ENCODE peak calls at places on chromosomes 6 and 20, in eight cellular contexts. P is body of pancreas; N is psoas muscle; C is tibial artery; D is OCI-LY7; E is naive thymus-derived CD4-positive, alpha-beta T cell; R is aorta; Z is pancreas. G is an unnamed sample.

GRCh38 chr6:20476501-20477043 is 57.7 kb upstream of the CDKAL1 start:
- DNase-seq in P (no peak), N (no peak), C (no peak), D (no peak), E (no peak), R (no peak), Z (no peak), G (no peak)

GRCh38 chr6:21241231-21242130 is 352.1 kb upstream of the SOX4 start:
- DNase-seq in P (no peak), N (no peak), C (no peak), D (no peak), E (no peak), R (no peak), Z (no peak), G (no peak)

GRCh38 chr20:11675920-11676617 is 241.6 kb upstream of the BTBD3 start:
- DNase-seq in P (no peak), N (no peak), C (no peak), D (no peak), E (no peak), R (no peak), Z (no peak), G (no peak)

GRCh38 chr6:127855542-127856159 is 45.2 kb downstream of the THEMIS start:
- DNase-seq in P (peak; percentile 8), N (no peak), C (no peak), D (no peak), E (peak; percentile 57), R (no peak), Z (no peak), G (no peak)

GRCh38 chr20:32634041-32634805 is 39.5 kb downstream of the C20orf203 start:
- DNase-seq in P (no peak), N (no peak), C (no peak), D (no peak), E (no peak), R (peak; percentile 43), Z (no peak), G (no peak)

GRCh38 chr20:36070451-36070850 is 84.1 kb upstream of the EPB41L1 start:
- DNase-seq in P (no peak), N (no peak), C (no peak), D (no peak), E (no peak), R (no peak), Z (no peak), G (no peak)

GRCh38 chr6:109076421-109076820 is 18.2 kb downstream of the SESN1 start:
- DNase-seq in P (no peak), N (no peak), C (no peak), D (no peak), E (no peak), R (no peak), Z (no peak), G (no peak)

GRCh38 chr6:41119508-41119907 is 34.6 kb downstream of the TREML1 start:
- DNase-seq in P (no peak), N (no peak), C (no peak), D (no peak), E (no peak), R (no peak), Z (no peak), G (no peak)

GRCh38 chr20:63522091-63522868 is 1.7 kb downstream of the PPDPF start:
- DNase-seq in P (no peak), N (no peak), C (no peak), D (no peak), E (no peak), R (peak; percentile 57), Z (peak; percentile 81), G (peak; percentile 47)

GRCh38 chr20:9068896-9069663 is at the start of gene PLCB4:
- DNase-seq in P (peak; percentile 18), N (peak; percentile 42), C (peak; percentile 35), D (no peak), E (no peak), R (peak; percentile 79), Z (peak; percentile 64), G (peak; percentile 58)

GRCh38 chr6:50381106-50381415 is 331.3 kb upstream of the DEFB112 start:
- DNase-seq in P (no peak), N (no peak), C (no peak), D (no peak), E (no peak), R (no peak), Z (no peak), G (no peak)

GRCh38 chr20:48339147-48339985 is 488.4 kb downstream of the PREX1 start:
- DNase-seq in P (peak; percentile 20), N (no peak), C (no peak), D (no peak), E (no peak), R (no peak), Z (no peak), G (peak; percentile 22)

GRCh38 chr6:5054427-5054873 is 30.7 kb upstream of the PPP1R3G start:
- DNase-seq in P (no peak), N (no peak), C (no peak), D (no peak), E (no peak), R (no peak), Z (no peak), G (no peak)

GRCh38 chr6:151239603-151240035 is at the start of gene AKAP12:
- DNase-seq in P (peak; percentile 10), N (peak; percentile 31), C (peak; percentile 43), D (no peak), E (no peak), R (peak; percentile 85), Z (peak; percentile 52), G (no peak)

GRCh38 chr6:142842423-142843261 is 102.3 kb downstream of the HIVEP2 start:
- DNase-seq in P (no peak), N (no peak), C (no peak), D (no peak), E (peak; percentile 39), R (no peak), Z (no peak), G (no peak)

GRCh38 chr20:2509794-2510193 is 1.1 kb upstream of the ZNF343 start:
- DNase-seq in P (no peak), N (no peak), C (no peak), D (no peak), E (no peak), R (no peak), Z (no peak), G (no peak)

GRCh38 chr20:2508631-2509467 is at the start of gene ZNF343:
- DNase-seq in P (peak; percentile 84), N (peak; percentile 79), C (peak; percentile 80), D (peak; percentile 88), E (peak; percentile 82), R (peak; percentile 91), Z (peak; percentile 86), G (peak; percentile 77)

GRCh38 chr20:2509468-2509781 is 710 bp upstream of the ZNF343 start:
- DNase-seq in P (no peak), N (no peak), C (no peak), D (no peak), E (no peak), R (no peak), Z (no peak), G (no peak)

GRCh38 chr20:2507875-2508630 is 662 bp downstream of the ZNF343 start:
- DNase-seq in P (no peak), N (peak; percentile 16), C (no peak), D (peak; percentile 4), E (no peak), R (no peak), Z (no peak), G (no peak)

GRCh38 chr20:2507464-2507863 is 1.3 kb downstream of the ZNF343 start:
- DNase-seq in P (no peak), N (no peak), C (no peak), D (no peak), E (no peak), R (no peak), Z (no peak), G (no peak)
- H3K4me3 ChIP-seq in P (no peak overlapping the region), N (peak overlapping the region; percentile 88), C (peak overlapping the region; percentile 81), D (peak overlapping the region; percentile 87), E (no peak overlapping the region), R (peak overlapping the region; percentile 88), Z (no peak overlapping the region), G (peak overlapping the region; percentile 69)

GRCh38 chr6:134247271-134247833 is 70.6 kb downstream of the SGK1 start:
- DNase-seq in P (peak; percentile 55), N (no peak), C (no peak), D (peak; percentile 87), E (peak; percentile 92), R (no peak), Z (no peak), G (peak; percentile 75)
- H3K27ac ChIP-seq in P (peak overlapping the region; percentile 84), N (peak overlapping the region; percentile 83), C (no peak overlapping the region), D (peak overlapping the region; percentile 91), E (peak overlapping the region; percentile 77), R (no peak overlapping the region), Z (peak overlapping the region; percentile 54), G (no peak overlapping the region)

GRCh38 chr6:34526241-34526972 is 29.7 kb downstream of the SPDEF start:
- DNase-seq in P (no peak), N (no peak), C (peak; percentile 31), D (no peak), E (no peak), R (peak; percentile 70), Z (peak; percentile 51), G (peak; percentile 45)
- H3K4me3 ChIP-seq in P (no peak overlapping the region), N (peak overlapping the region; percentile 47), C (peak overlapping the region; percentile 43), D (peak overlapping the region; percentile 16), E (no peak overlapping the region), R (no peak overlapping the region), Z (no peak overlapping the region), G (peak overlapping the region; percentile 15)

GRCh38 chr20:25547063-25547462 is 38.3 kb downstream of the NINL start:
- DNase-seq in P (no peak), N (no peak), C (no peak), D (no peak), E (no peak), R (no peak), Z (no peak), G (no peak)
- H3K27ac ChIP-seq in P (no peak overlapping the region), N (no peak overlapping the region), C (no peak overlapping the region), D (no peak overlapping the region), E (no peak overlapping the region), R (no peak overlapping the region), Z (no peak overlapping the region), G (no peak overlapping the region)

GRCh38 chr20:2708073-2708415 is 15.5 kb downstream of the EBF4 start:
- DNase-seq in P (no peak), N (no peak), C (no peak), D (no peak), E (no peak), R (no peak), Z (no peak), G (no peak)

GRCh38 chr20:2706688-2707352 is 14.2 kb downstream of the EBF4 start:
- DNase-seq in P (no peak), N (no peak), C (no peak), D (no peak), E (no peak), R (no peak), Z (no peak), G (no peak)

GRCh38 chr20:2708665-2709064 is 16.1 kb downstream of the EBF4 start:
- DNase-seq in P (no peak), N (no peak), C (no peak), D (no peak), E (no peak), R (no peak), Z (no peak), G (no peak)

GRCh38 chr20:2705931-2706645 is 13.5 kb downstream of the EBF4 start:
- DNase-seq in P (no peak), N (no peak), C (no peak), D (no peak), E (no peak), R (no peak), Z (no peak), G (no peak)

GRCh38 chr20:2707353-2708072 is 14.9 kb downstream of the EBF4 start:
- DNase-seq in P (no peak), N (no peak), C (no peak), D (no peak), E (no peak), R (no peak), Z (no peak), G (peak; percentile 34)
- H3K4me3 ChIP-seq in P (no peak overlapping the region), N (no peak overlapping the region), C (no peak overlapping the region), D (no peak overlapping the region), E (no peak overlapping the region), R (no peak overlapping the region), Z (no peak overlapping the region), G (no peak overlapping the region)